ENCODE peak calls at places on chromosomes 4 and X, in five cellular contexts. G is HepG2, Z is GM12878, P is H1, S is NT2/D1. N is an unnamed sample.

GRCh38 chr4:61194601-61195000 is 5.5 kb upstream of the ADGRL3 start:
- DNase-seq in G (no peak), Z (no peak), P (no peak), S (no peak), N (no peak)

GRCh38 chr4:67035501-67035900 is 509.8 kb downstream of the CENPC start:
- DNase-seq in G (peak), Z (no peak), P (no peak), S (no peak), N (no peak)

GRCh38 chr4:1252928-1253492 is 4.1 kb upstream of the CTBP1 start:
- DNase-seq in G (peak), Z (no peak), P (no peak), S (no peak), N (no peak)

GRCh38 chr4:113289736-113290135 is 240.3 kb downstream of the ANK2 start:
- DNase-seq in G (no peak), Z (no peak), P (no peak), S (no peak), N (no peak)

GRCh38 chrX:53093748-53094583 is at the start of gene KANTR:
- DNase-seq in G (peak), Z (peak), P (peak), S (peak), N (peak)

GRCh38 chrX:140712413-140713173 is 3.0 kb downstream of the LINC00632 start:
- DNase-seq in G (no peak), Z (no peak), P (peak), S (peak), N (peak)

GRCh38 chr4:149523039-149523438 is 292.6 kb downstream of the IQCM start:
- DNase-seq in G (no peak), Z (no peak), P (no peak), S (no peak), N (no peak)

GRCh38 chr4:88158360-88159136 is at the start of gene ABCG2:
- DNase-seq in G (peak), Z (no peak), P (peak), S (peak), N (peak)

GRCh38 chr4:145580906-145581305 is 38.3 kb upstream of the MMAA start:
- DNase-seq in G (no peak), Z (no peak), P (no peak), S (no peak), N (no peak)

GRCh38 chr4:13201241-13201640 is 282.9 kb downstream of the RAB28 start:
- DNase-seq in G (no peak), Z (no peak), P (no peak), S (no peak), N (no peak)

GRCh38 chrX:68677998-68678397 is 30.5 kb downstream of the STARD8 start:
- DNase-seq in G (no peak), Z (no peak), P (no peak), S (no peak), N (no peak)

GRCh38 chr4:136277741-136278140 is 1254.6 kb downstream of the PCDH18 start:
- DNase-seq in G (no peak), Z (no peak), P (no peak), S (no peak), N (no peak)

GRCh38 chr4:165537028-165537648 is 158.3 kb downstream of the CPE start:
- DNase-seq in G (peak), Z (no peak), P (no peak), S (peak), N (peak)

GRCh38 chr4:76582817-76583087 is 147.7 kb downstream of the SHROOM3 start:
- DNase-seq in G (no peak), Z (no peak), P (no peak), S (no peak), N (no peak)

DNA sequence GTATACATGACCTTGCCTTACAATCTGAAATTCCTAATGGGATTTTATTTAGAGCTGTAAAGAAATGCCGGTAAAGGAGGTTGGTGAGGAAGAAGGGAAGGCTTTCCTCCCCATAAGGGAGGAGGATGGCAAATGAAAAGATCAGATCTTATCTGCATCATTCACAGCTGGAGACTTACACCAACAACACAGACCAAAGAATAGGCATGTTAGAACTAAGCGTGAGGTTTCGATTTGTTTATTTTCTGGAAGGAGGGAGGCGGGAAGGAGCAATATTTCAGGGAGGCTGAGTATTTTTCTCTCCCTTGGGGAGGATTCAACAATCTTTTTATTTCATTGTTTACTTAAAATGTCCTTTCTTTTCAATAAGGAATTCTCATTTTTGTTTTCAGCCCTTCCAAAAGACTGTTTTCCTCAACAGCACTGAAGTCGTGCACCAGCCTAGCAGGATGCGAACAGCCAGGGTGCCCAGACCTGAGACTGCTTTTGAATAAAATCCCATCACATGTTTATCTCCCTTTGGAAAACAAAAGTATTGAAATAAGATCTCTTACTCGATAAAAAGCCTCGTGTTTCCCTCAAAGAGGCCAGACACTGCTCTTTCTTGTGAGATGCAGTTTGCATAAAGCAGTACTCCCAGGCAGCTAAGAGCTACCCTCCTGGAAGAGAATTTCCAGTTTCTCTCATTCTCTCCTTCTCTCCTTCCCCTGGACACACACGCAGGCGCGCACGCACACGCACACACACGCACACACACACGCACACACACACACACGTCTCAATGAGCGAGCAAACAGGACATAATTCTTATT is 236.1 kb downstream of the MGST2 start:
- DNase-seq in G (no peak), Z (no peak), P (no peak), S (no peak), N (peak)
- TF ChIP-seq SUZ12 in G (no peak), Z (no peak), P (no peak), S (no peak), N (no peak)

GRCh38 chrX:107629533-107629909 is 1.2 kb downstream of the PRPS1 start:
- DNase-seq in G (peak), Z (no peak), P (no peak), S (no peak), N (peak)
- TF ChIP-seq SUZ12 in G (no peak), Z (no peak), P (no peak), S (no peak), N (no peak)

DNA sequence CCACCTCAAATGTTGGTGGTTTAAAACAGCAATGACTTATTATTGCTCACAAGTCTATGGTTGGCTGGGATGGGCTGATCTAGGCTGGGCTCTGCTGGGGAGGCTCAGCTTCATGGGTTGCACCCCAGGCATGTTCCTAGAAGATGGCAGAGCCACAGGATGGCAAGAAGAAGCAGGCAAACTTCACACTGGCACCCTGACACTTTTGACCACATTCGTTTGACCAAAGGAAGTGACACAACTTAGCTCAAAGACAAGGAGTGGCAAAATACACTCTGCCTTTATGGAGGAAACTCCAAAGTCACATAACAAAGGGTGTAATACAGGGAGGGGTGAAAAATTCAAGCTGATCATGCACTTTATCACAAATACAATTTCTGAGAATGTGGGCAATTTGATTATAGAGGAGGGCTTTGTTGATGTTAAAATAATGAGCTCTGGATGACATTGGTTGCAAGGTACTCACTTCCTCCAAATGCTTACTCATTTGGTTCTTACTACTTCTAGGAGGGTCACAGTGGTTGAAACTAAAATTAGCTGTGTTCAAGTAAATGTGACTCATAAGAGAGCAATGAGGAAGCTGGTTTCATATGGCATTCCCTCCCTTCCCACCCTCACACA is 249.2 kb upstream of the RPS6KA3 start:
- DNase-seq in G (peak), Z (peak), P (no peak), S (no peak), N (no peak)
- TF ChIP-seq SUZ12 in G (no peak), Z (no peak), P (no peak), S (no peak), N (no peak)

GRCh38 chrX:123976671-123977316 is 15.3 kb downstream of the STAG2 start:
- DNase-seq in G (peak), Z (no peak), P (no peak), S (no peak), N (peak)
- TF ChIP-seq SUZ12 in G (no peak), Z (no peak), P (no peak), S (no peak), N (no peak)

GRCh38 chr4:174763454-174764104 is 65.5 kb downstream of the GLRA3 start:
- DNase-seq in G (no peak), Z (no peak), P (no peak), S (no peak), N (no peak)

DNA sequence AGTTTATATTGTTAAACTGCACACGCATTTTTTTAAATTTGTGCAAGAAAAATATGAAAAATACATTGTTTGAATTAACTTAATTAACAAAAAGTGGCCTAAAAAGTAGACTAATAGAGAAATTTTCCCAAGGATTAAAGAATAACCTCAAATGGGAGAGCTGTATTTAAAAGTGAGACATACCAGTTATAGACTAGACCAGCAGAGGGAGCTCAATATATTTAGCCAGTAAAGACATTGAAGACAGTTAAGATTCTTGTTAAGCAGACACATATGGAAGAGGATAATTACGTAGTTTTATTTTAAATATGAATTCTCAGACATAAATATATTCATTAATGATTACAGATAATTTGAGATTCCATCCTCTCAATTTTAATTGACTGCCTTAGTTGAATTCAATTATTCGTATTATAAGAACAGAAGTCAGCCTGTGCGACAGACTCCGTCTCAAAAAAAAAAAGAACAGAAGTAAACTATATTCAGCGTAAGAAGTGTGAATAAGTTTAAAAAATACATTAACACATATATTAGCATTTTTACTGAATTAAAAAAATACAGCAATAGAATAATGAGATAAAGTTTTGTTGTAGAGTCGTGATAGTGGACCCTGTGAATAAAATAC is 64.8 kb downstream of the GLRA3 start:
- DNase-seq in G (peak), Z (no peak), P (no peak), S (peak), N (peak)
- TF ChIP-seq SUZ12 in G (no peak), Z (no peak), P (no peak), S (no peak), N (no peak)

GRCh38 chr4:94536049-94536448 is 84.3 kb downstream of the PDLIM5 start:
- DNase-seq in G (no peak), Z (no peak), P (no peak), S (no peak), N (no peak)
- TF ChIP-seq SUZ12 in G (no peak), Z (no peak), P (no peak), S (no peak), N (no peak)

DNA sequence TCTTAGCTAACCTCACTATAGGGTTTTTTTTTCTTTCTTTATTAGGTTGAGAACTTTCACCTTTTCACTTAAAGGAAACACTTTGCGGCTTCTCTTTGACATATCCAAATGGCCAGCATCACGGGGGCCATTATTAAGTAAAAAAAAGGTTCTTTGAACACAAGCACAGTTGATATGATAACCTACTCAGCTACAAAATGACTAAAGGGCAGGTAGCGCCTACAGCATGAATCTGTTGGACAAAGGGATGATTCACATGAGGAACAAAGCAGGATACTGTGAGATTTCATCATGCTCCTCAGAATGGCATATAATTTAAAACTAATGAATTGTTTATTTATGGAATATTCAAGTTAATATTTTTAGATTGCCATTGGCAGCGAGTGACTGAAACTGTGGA is 119.6 kb downstream of the CCSER1 start:
- DNase-seq in G (no peak), Z (no peak), P (no peak), S (no peak), N (no peak)
- TF ChIP-seq SUZ12 in G (no peak), Z (no peak), P (no peak), S (no peak), N (no peak)

GRCh38 chr4:52575406-52575805 is 83.7 kb downstream of the USP46 start:
- DNase-seq in G (no peak), Z (no peak), P (no peak), S (no peak), N (no peak)

GRCh38 chr4:52576326-52576725 is 82.8 kb downstream of the USP46 start:
- DNase-seq in G (no peak), Z (no peak), P (no peak), S (no peak), N (no peak)

GRCh38 chr4:52579602-52580272 is 79.4 kb downstream of the USP46 start:
- DNase-seq in G (no peak), Z (no peak), P (no peak), S (no peak), N (no peak)

GRCh38 chr4:52578951-52579350 is 80.2 kb downstream of the USP46 start:
- DNase-seq in G (no peak), Z (no peak), P (no peak), S (no peak), N (no peak)

DNA sequence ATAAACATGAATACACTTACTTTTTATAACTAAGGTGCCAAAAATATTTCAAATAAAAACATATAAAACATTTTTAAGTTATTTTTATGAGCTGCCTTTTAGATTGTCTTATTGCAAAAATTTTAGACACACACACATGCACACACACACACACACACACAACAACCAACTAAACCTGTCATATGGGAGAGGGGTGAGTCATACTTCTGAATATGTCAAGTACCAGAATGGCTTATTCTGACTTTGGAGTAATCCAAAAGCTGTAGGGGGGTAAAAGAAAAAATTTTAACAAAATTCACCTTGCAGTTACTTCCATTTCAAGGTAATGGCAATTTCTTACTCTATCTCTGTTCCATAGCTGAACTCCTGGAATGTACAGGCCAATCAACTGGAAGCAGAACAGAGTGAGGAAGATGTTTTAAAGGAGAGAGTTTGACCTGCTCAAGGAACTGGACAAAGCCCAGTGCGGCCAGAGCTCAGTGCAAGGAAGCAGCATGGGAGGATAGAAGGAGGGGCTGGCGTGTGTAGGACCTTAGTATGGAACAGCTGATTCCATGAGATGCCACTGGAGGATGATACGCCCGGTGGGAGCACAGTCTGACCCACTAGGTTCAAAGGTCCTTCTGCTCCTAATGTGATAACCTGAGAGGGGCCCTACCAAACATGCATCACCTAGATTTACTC is 81.7 kb downstream of the USP46 start:
- DNase-seq in G (no peak), Z (no peak), P (no peak), S (no peak), N (no peak)
- TF ChIP-seq SUZ12 in G (no peak), Z (no peak), P (no peak), S (no peak), N (no peak)

GRCh38 chr4:17664755-17665154 is 50.3 kb downstream of the MED28 start:
- DNase-seq in G (no peak), Z (peak), P (no peak), S (no peak), N (no peak)
- TF ChIP-seq SUZ12 in G (no peak), Z (no peak), P (no peak), S (no peak), N (no peak)

N was measured in HEK293T.